ENCODE peak calls at places on chromosomes 5 and 9, in four cellular contexts. One of them, this sample, is unnamed.

GRCh38 chr5:146101646-146102045 is 3.7 kb downstream of the PLAC8L1 start:
- DNase-seq in body of pancreas: no peak
- DNase-seq in stomach: no peak
- DNase-seq in CD8-positive, alpha-beta T cell: no peak
- DNase-seq in this sample: no peak

GRCh38 chr5:39270172-39270848 is 50.9 kb upstream of the FYB1 start:
- DNase-seq in stomach: no peak
- DNase-seq in CD8-positive, alpha-beta T cell: no peak
- DNase-seq in body of pancreas: no peak
- DNase-seq in this sample: peak; percentile 27

GRCh38 chr9:94867842-94868312 is 141.4 kb downstream of the AOPEP start:
- DNase-seq in body of pancreas: no peak
- DNase-seq in CD8-positive, alpha-beta T cell: no peak
- DNase-seq in stomach: no peak
- DNase-seq in this sample: no peak

GRCh38 chr5:87765009-87765408 is 352.3 kb upstream of the CCNH start:
- DNase-seq in stomach: no peak
- DNase-seq in body of pancreas: no peak
- DNase-seq in CD8-positive, alpha-beta T cell: no peak
- DNase-seq in this sample: no peak

GRCh38 chr9:72937545-72937944 is 15.3 kb downstream of the ALDH1A1 start:
- DNase-seq in stomach: no peak
- DNase-seq in body of pancreas: no peak
- DNase-seq in CD8-positive, alpha-beta T cell: no peak
- DNase-seq in this sample: no peak

GRCh38 chr9:101625871-101626270 is 31.1 kb upstream of the PPP3R2 start:
- DNase-seq in CD8-positive, alpha-beta T cell: no peak
- DNase-seq in body of pancreas: no peak
- DNase-seq in stomach: no peak
- DNase-seq in this sample: no peak

GRCh38 chr9:109771796-109772525 is 8.0 kb upstream of the PALM2AKAP2 start:
- DNase-seq in body of pancreas: no peak
- DNase-seq in CD8-positive, alpha-beta T cell: no peak
- DNase-seq in stomach: no peak
- DNase-seq in this sample: no peak

GRCh38 chr9:105887679-105888078 is 193.3 kb downstream of the TMEM38B start:
- DNase-seq in CD8-positive, alpha-beta T cell: no peak
- DNase-seq in stomach: no peak
- DNase-seq in body of pancreas: no peak
- DNase-seq in this sample: no peak

GRCh38 chr5:106876298-106876622 is 794.5 kb downstream of the EFNA5 start:
- DNase-seq in stomach: no peak
- DNase-seq in CD8-positive, alpha-beta T cell: no peak
- DNase-seq in body of pancreas: peak; percentile 10
- DNase-seq in this sample: no peak

GRCh38 chr5:35160486-35161116 is 69.7 kb downstream of the PRLR start:
- DNase-seq in CD8-positive, alpha-beta T cell: no peak
- DNase-seq in stomach: no peak
- DNase-seq in body of pancreas: no peak
- DNase-seq in this sample: no peak

GRCh38 chr9:92535940-92536850 is at the start of gene ECM2:
- DNase-seq in stomach: no peak
- DNase-seq in body of pancreas: no peak
- DNase-seq in CD8-positive, alpha-beta T cell: no peak
- DNase-seq in this sample: peak; percentile 95

GRCh38 chr9:69207503-69207902 is 33.4 kb downstream of the TJP2 start:
- DNase-seq in stomach: no peak
- DNase-seq in CD8-positive, alpha-beta T cell: no peak
- DNase-seq in body of pancreas: no peak
- DNase-seq in this sample: no peak

GRCh38 chr5:93874080-93874479 is 132.7 kb upstream of the POU5F2 start:
- DNase-seq in body of pancreas: no peak
- DNase-seq in stomach: no peak
- DNase-seq in CD8-positive, alpha-beta T cell: no peak
- DNase-seq in this sample: no peak

GRCh38 chr5:27906911-27907590 is 868.7 kb upstream of the CDH9 start:
- DNase-seq in body of pancreas: no peak
- DNase-seq in stomach: no peak
- DNase-seq in CD8-positive, alpha-beta T cell: no peak
- DNase-seq in this sample: no peak

GRCh38 chr9:97419315-97419867 is 7.5 kb downstream of the TDRD7 start:
- DNase-seq in stomach: no peak
- DNase-seq in CD8-positive, alpha-beta T cell: no peak
- DNase-seq in body of pancreas: no peak
- DNase-seq in this sample: peak; percentile 86

GRCh38 chr9:122991370-122991830 is 42.1 kb upstream of the GPR21 start:
- DNase-seq in body of pancreas: peak; percentile 29
- DNase-seq in CD8-positive, alpha-beta T cell: no peak
- DNase-seq in stomach: no peak
- DNase-seq in this sample: peak; percentile 64

GRCh38 chr5:87120518-87121314 is 147.0 kb upstream of the RASA1 start:
- DNase-seq in body of pancreas: no peak
- DNase-seq in stomach: no peak
- DNase-seq in CD8-positive, alpha-beta T cell: peak; percentile 50
- DNase-seq in this sample: peak; percentile 20

GRCh38 chr5:2740051-2740848 is 11.2 kb downstream of the IRX2 start:
- DNase-seq in body of pancreas: no peak
- DNase-seq in stomach: no peak
- DNase-seq in CD8-positive, alpha-beta T cell: peak; percentile 27
- DNase-seq in this sample: no peak

GRCh38 chr5:78108564-78108963 is 185.9 kb downstream of the AP3B1 start:
- DNase-seq in body of pancreas: no peak
- DNase-seq in CD8-positive, alpha-beta T cell: no peak
- DNase-seq in stomach: no peak
- DNase-seq in this sample: no peak

GRCh38 chr9:11158676-11159075 is 545.9 kb upstream of the PTPRD start:
- DNase-seq in stomach: no peak
- DNase-seq in CD8-positive, alpha-beta T cell: no peak
- DNase-seq in body of pancreas: no peak
- DNase-seq in this sample: no peak

GRCh38 chr5:134837530-134838181 is 8.1 kb upstream of the C5orf24 start:
- DNase-seq in body of pancreas: no peak
- DNase-seq in CD8-positive, alpha-beta T cell: no peak
- DNase-seq in stomach: no peak
- DNase-seq in this sample: peak; percentile 77

GRCh38 chr9:3497406-3497805 is 28.4 kb downstream of the RFX3 start:
- DNase-seq in CD8-positive, alpha-beta T cell: no peak
- DNase-seq in stomach: no peak
- DNase-seq in body of pancreas: no peak
- DNase-seq in this sample: no peak

GRCh38 chr5:59286510-59286909 is 607.0 kb downstream of the PDE4D start:
- DNase-seq in body of pancreas: no peak
- DNase-seq in stomach: no peak
- DNase-seq in CD8-positive, alpha-beta T cell: no peak
- DNase-seq in this sample: no peak

GRCh38 chr5:60267907-60268306 is 374.4 kb upstream of the PDE4D start:
- DNase-seq in body of pancreas: no peak
- DNase-seq in CD8-positive, alpha-beta T cell: no peak
- DNase-seq in stomach: no peak
- DNase-seq in this sample: no peak

GRCh38 chr5:57817001-57817453 is 334.4 kb upstream of the ACTBL2 start:
- DNase-seq in stomach: no peak
- DNase-seq in body of pancreas: no peak
- DNase-seq in CD8-positive, alpha-beta T cell: no peak
- DNase-seq in this sample: no peak

GRCh38 chr5:150043657-150044333 is 42.6 kb downstream of the CSF1R start:
- DNase-seq in body of pancreas: no peak
- DNase-seq in stomach: no peak
- DNase-seq in CD8-positive, alpha-beta T cell: no peak
- DNase-seq in this sample: peak; percentile 90

GRCh38 chr9:92298036-92298435 is 4.5 kb upstream of the IARS1 start:
- DNase-seq in CD8-positive, alpha-beta T cell: no peak
- DNase-seq in stomach: no peak
- DNase-seq in body of pancreas: no peak
- DNase-seq in this sample: no peak

GRCh38 chr5:67009028-67009427 is 187.6 kb downstream of the CD180 start:
- DNase-seq in CD8-positive, alpha-beta T cell: no peak
- DNase-seq in body of pancreas: no peak
- DNase-seq in stomach: no peak
- DNase-seq in this sample: no peak

GRCh38 chr9:138072897-138073296 is 195.3 kb downstream of the CACNA1B start:
- DNase-seq in body of pancreas: no peak
- DNase-seq in stomach: peak; percentile 14
- DNase-seq in CD8-positive, alpha-beta T cell: peak; percentile 39
- DNase-seq in this sample: no peak

GRCh38 chr5:141605523-141606277 is 13.1 kb downstream of the DIAPH1 start:
- DNase-seq in body of pancreas: no peak
- DNase-seq in CD8-positive, alpha-beta T cell: peak; percentile 76
- DNase-seq in stomach: peak; percentile 46
- DNase-seq in this sample: peak; percentile 68

DNA sequence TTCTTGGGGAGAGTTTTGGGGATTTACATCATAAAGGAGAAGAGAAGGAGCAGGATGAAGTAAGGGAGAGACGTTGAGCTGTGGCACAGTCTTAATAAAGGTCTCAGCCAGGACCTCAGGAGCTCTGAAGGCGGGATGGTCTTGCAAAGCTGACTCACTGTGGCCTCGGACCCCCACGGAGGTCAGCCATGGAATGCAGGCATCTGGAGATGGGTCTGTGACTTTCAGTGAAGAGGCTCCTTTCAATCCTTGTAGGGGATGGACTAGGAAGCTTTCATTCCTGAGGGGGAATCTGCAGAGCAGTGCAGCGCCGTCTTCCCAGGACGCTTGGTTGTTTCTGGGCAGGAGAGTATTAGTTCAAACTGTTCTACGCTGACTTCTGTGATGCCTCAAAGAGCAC is 65.7 kb upstream of the BASP1 start:
- DNase-seq in stomach: no peak
- DNase-seq in CD8-positive, alpha-beta T cell: no peak
- DNase-seq in body of pancreas: no peak
- DNase-seq in this sample: no peak
- H3K4me3 ChIP-seq in stomach: no peak overlapping the region
- H3K4me3 ChIP-seq in CD8-positive, alpha-beta T cell: no peak overlapping the region
- H3K4me3 ChIP-seq in body of pancreas: no peak overlapping the region
- H3K4me3 ChIP-seq in this sample: no peak overlapping the region

DNA sequence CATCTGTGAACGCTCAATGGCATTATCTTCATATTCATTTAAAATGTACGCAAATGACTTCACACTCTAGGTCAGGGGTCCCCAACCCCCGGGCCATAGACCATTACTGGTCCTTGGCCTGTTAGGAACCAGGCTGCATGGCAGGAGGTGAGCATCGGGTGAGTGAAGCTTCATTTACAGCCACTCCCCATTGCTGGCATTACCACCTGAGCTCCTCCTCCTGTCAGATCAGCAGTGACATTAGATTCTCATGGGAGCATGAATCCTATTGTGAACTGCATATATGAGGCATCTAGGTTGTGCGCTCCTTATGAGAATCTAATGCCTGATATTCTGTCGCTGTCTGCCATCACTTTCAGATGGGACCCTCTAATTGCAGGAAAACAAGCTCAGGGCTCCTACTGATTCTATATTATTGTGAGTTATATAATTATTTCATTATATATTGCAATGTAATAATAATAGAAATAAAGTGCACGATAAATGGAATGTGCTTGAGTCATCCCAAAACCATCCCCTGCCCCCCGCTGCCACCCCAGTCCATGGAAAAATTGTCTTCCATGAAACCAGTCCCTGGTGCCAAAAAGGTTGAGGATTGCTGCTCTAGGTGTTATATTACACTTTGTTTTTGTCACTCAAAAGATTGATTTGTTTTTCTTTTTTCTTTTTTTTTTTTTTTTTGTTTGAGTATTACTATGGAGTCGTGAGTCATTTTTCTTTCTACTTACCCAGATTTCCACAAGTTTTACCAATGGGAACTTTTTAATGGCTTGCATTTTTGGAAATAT is 127.2 kb downstream of the DOCK8 start:
- DNase-seq in body of pancreas: no peak
- DNase-seq in stomach: no peak
- DNase-seq in CD8-positive, alpha-beta T cell: no peak
- DNase-seq in this sample: no peak
- H3K27me3 ChIP-seq in body of pancreas: no peaks in the 10 kb centered on the region
- H3K27me3 ChIP-seq in stomach: no peaks in the 10 kb centered on the region
- H3K27me3 ChIP-seq in CD8-positive, alpha-beta T cell: no peaks in the 10 kb centered on the region
- H3K27me3 ChIP-seq in this sample: no peaks in the 10 kb centered on the region

DNA sequence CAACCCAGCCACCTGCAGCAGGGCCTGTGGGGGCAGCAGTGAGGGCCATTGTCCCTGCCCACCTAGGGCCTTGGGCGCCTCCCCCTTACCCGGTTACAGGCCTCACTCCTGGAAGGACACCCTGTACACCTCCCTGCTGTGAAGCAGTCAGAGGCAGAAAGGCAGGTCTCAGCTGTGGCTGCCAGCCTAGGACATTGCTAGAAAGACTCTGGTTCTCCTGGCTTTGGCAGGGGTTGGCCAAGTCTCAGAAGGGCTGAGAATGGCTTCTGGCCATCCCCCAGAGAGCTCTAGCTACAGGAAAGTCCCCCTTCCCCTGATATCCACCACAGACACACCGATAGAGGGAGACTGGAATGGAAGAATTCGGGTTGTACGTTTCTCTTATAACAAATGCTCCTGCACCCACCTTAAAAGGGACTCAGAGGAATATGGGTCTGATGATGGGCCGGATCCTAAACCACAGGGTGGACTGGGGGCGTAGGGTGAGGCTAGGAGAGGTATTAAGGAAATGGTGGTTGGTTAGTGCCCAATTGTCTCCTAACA is 2.4 kb downstream of the DNAJB5 start:
- DNase-seq in body of pancreas: no peak
- DNase-seq in stomach: no peak
- DNase-seq in CD8-positive, alpha-beta T cell: no peak
- DNase-seq in this sample: no peak
- H3K27ac ChIP-seq in body of pancreas: peak overlapping the region; percentile 36
- H3K27ac ChIP-seq in stomach: peak overlapping the region; percentile 90
- H3K27ac ChIP-seq in CD8-positive, alpha-beta T cell: no peak overlapping the region
- H3K27ac ChIP-seq in this sample: no peak overlapping the region

DNA sequence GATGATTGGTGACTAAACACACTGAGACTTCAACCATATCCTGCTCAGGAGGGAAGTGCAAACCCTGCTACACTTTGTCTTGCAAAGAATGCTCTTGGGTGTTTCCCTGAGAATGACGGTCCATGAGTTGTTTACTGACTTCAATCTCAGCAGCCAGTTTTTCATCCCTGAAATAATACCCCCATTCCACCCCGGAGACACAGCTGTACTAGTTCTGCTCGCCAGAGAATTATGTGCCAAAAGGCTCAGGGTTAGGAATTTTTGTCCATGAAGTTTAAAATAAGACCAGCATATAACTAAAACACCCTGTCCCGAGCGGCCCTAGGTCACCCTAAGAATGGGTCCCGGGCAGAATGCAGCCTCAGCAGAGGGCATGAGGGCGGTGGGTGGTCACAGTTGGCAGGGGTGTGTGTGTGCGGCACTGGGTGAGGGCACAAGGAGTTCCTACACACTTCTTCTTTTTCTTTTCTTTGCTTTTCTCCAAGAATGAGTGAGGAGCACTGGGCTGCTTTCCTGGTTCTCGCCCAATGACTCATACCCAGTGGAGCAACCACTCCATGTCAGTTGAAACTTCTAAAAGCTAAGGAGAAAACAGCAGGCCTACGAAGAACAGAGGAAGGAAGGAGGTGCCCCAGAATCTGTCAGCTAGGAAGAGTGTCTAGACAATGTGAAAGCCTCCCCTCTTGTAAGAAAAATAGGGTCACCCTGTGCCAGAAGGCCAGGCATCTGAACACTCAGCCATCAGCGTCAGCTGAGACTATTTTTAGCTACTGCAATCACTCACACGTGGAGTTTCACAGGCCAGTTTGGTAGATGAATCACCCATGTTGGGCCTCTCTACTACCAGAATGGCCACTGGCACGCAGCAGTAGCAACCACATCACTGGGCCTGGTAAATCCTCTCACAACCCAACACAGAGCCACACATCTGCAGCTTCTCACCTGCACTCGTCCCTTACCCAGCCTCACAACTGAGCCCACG is 105.9 kb downstream of the DPYSL3 start:
- DNase-seq in stomach: no peak
- DNase-seq in CD8-positive, alpha-beta T cell: no peak
- DNase-seq in body of pancreas: no peak
- DNase-seq in this sample: no peak
- H3K4me3 ChIP-seq in stomach: no peak overlapping the region
- H3K4me3 ChIP-seq in CD8-positive, alpha-beta T cell: no peak overlapping the region
- H3K4me3 ChIP-seq in body of pancreas: no peak overlapping the region
- H3K4me3 ChIP-seq in this sample: no peak overlapping the region

This sample was measured in small intestine.